ENCODE peak calls at places on chromosomes 16 and 17, in eight cellular contexts. One of them, this sample, is unnamed.

GRCh38 chr16:72201387-72201786 is 29.4 kb upstream of the PMFBP1 start:
- DNase-seq in GM23248: no peak
- DNase-seq in NCI-H1105 treated with DMSO at 0.1 percent for 48 hours: no peak
- DNase-seq in stimulated activated CD8-positive, alpha-beta memory T cell treated with anti-CD3 and anti-CD28 coated beads, Interleukin-2, amount 100 ng/mL, for 48 hours: no peak
- DNase-seq in Calu3: no peak
- DNase-seq in activated T-helper 1 cell treated with anti-CD3 and anti-CD28 coated beads, Interleukin-12 subunit alpha, Interleukin-12 subunit beta, Interleukin-2, Interleukin-4 antibody, amounts not matched to agents 30 ng/mL and 10 ng/mL and 1 ng/mL, durations not matched to agents 14 hours and 24 hours and 36 hours: no peak
- DNase-seq in NCI-H1092: no peak
- DNase-seq in posterior vena cava: no peak
- DNase-seq in this sample: no peak

GRCh38 chr17:12277827-12278226 is 257.1 kb downstream of the MAP2K4 start:
- DNase-seq in GM23248: no peak
- DNase-seq in NCI-H1092: no peak
- DNase-seq in activated T-helper 1 cell treated with anti-CD3 and anti-CD28 coated beads, Interleukin-12 subunit alpha, Interleukin-12 subunit beta, Interleukin-2, Interleukin-4 antibody, amounts not matched to agents 30 ng/mL and 10 ng/mL and 1 ng/mL, durations not matched to agents 14 hours and 24 hours and 36 hours: no peak
- DNase-seq in posterior vena cava: no peak
- DNase-seq in stimulated activated CD8-positive, alpha-beta memory T cell treated with anti-CD3 and anti-CD28 coated beads, Interleukin-2, amount 100 ng/mL, for 48 hours: no peak
- DNase-seq in Calu3: no peak
- DNase-seq in NCI-H1105 treated with DMSO at 0.1 percent for 48 hours: no peak
- DNase-seq in this sample: no peak

GRCh38 chr17:38341035-38341721 is 2.6 kb downstream of the GPR179 start:
- DNase-seq in NCI-H1105 treated with DMSO at 0.1 percent for 48 hours: peak
- DNase-seq in NCI-H1092: peak
- DNase-seq in posterior vena cava: no peak
- DNase-seq in activated T-helper 1 cell treated with anti-CD3 and anti-CD28 coated beads, Interleukin-12 subunit alpha, Interleukin-12 subunit beta, Interleukin-2, Interleukin-4 antibody, amounts not matched to agents 30 ng/mL and 10 ng/mL and 1 ng/mL, durations not matched to agents 14 hours and 24 hours and 36 hours: no peak
- DNase-seq in stimulated activated CD8-positive, alpha-beta memory T cell treated with anti-CD3 and anti-CD28 coated beads, Interleukin-2, amount 100 ng/mL, for 48 hours: no peak
- DNase-seq in Calu3: peak
- DNase-seq in GM23248: peak
- DNase-seq in this sample: no peak

GRCh38 chr16:15898654-15899053 is 10.3 kb upstream of the CEP20 start:
- DNase-seq in NCI-H1105 treated with DMSO at 0.1 percent for 48 hours: no peak
- DNase-seq in Calu3: no peak
- DNase-seq in NCI-H1092: no peak
- DNase-seq in posterior vena cava: no peak
- DNase-seq in activated T-helper 1 cell treated with anti-CD3 and anti-CD28 coated beads, Interleukin-12 subunit alpha, Interleukin-12 subunit beta, Interleukin-2, Interleukin-4 antibody, amounts not matched to agents 30 ng/mL and 10 ng/mL and 1 ng/mL, durations not matched to agents 14 hours and 24 hours and 36 hours: no peak
- DNase-seq in stimulated activated CD8-positive, alpha-beta memory T cell treated with anti-CD3 and anti-CD28 coated beads, Interleukin-2, amount 100 ng/mL, for 48 hours: no peak
- DNase-seq in GM23248: no peak
- DNase-seq in this sample: no peak

GRCh38 chr16:35692824-35693223 is 2233.4 kb downstream of the TP53TG3F start:
- DNase-seq in Calu3: no peak
- DNase-seq in activated T-helper 1 cell treated with anti-CD3 and anti-CD28 coated beads, Interleukin-12 subunit alpha, Interleukin-12 subunit beta, Interleukin-2, Interleukin-4 antibody, amounts not matched to agents 30 ng/mL and 10 ng/mL and 1 ng/mL, durations not matched to agents 14 hours and 24 hours and 36 hours: no peak
- DNase-seq in GM23248: no peak
- DNase-seq in NCI-H1105 treated with DMSO at 0.1 percent for 48 hours: no peak
- DNase-seq in stimulated activated CD8-positive, alpha-beta memory T cell treated with anti-CD3 and anti-CD28 coated beads, Interleukin-2, amount 100 ng/mL, for 48 hours: no peak
- DNase-seq in NCI-H1092: no peak
- DNase-seq in posterior vena cava: no peak
- DNase-seq in this sample: no peak

GRCh38 chr17:40915199-40915661 is 22.2 kb downstream of the KRT23 start:
- DNase-seq in Calu3: no peak
- DNase-seq in NCI-H1105 treated with DMSO at 0.1 percent for 48 hours: no peak
- DNase-seq in stimulated activated CD8-positive, alpha-beta memory T cell treated with anti-CD3 and anti-CD28 coated beads, Interleukin-2, amount 100 ng/mL, for 48 hours: no peak
- DNase-seq in GM23248: peak
- DNase-seq in NCI-H1092: no peak
- DNase-seq in posterior vena cava: no peak
- DNase-seq in activated T-helper 1 cell treated with anti-CD3 and anti-CD28 coated beads, Interleukin-12 subunit alpha, Interleukin-12 subunit beta, Interleukin-2, Interleukin-4 antibody, amounts not matched to agents 30 ng/mL and 10 ng/mL and 1 ng/mL, durations not matched to agents 14 hours and 24 hours and 36 hours: no peak
- DNase-seq in this sample: no peak

GRCh38 chr17:61411114-61411943 is 11.7 kb downstream of the TBX2 start:
- DNase-seq in GM23248: peak
- DNase-seq in Calu3: peak
- DNase-seq in NCI-H1092: no peak
- DNase-seq in posterior vena cava: peak
- DNase-seq in activated T-helper 1 cell treated with anti-CD3 and anti-CD28 coated beads, Interleukin-12 subunit alpha, Interleukin-12 subunit beta, Interleukin-2, Interleukin-4 antibody, amounts not matched to agents 30 ng/mL and 10 ng/mL and 1 ng/mL, durations not matched to agents 14 hours and 24 hours and 36 hours: no peak
- DNase-seq in stimulated activated CD8-positive, alpha-beta memory T cell treated with anti-CD3 and anti-CD28 coated beads, Interleukin-2, amount 100 ng/mL, for 48 hours: no peak
- DNase-seq in NCI-H1105 treated with DMSO at 0.1 percent for 48 hours: no peak
- DNase-seq in this sample: peak

GRCh38 chr16:74577882-74578366 is 29.0 kb downstream of the GLG1 start:
- DNase-seq in activated T-helper 1 cell treated with anti-CD3 and anti-CD28 coated beads, Interleukin-12 subunit alpha, Interleukin-12 subunit beta, Interleukin-2, Interleukin-4 antibody, amounts not matched to agents 30 ng/mL and 10 ng/mL and 1 ng/mL, durations not matched to agents 14 hours and 24 hours and 36 hours: no peak
- DNase-seq in posterior vena cava: no peak
- DNase-seq in stimulated activated CD8-positive, alpha-beta memory T cell treated with anti-CD3 and anti-CD28 coated beads, Interleukin-2, amount 100 ng/mL, for 48 hours: no peak
- DNase-seq in GM23248: peak
- DNase-seq in NCI-H1105 treated with DMSO at 0.1 percent for 48 hours: no peak
- DNase-seq in NCI-H1092: no peak
- DNase-seq in Calu3: no peak
- DNase-seq in this sample: no peak

GRCh38 chr16:8670014-8670560 is 4.3 kb upstream of the ABAT start:
- DNase-seq in Calu3: no peak
- DNase-seq in posterior vena cava: no peak
- DNase-seq in stimulated activated CD8-positive, alpha-beta memory T cell treated with anti-CD3 and anti-CD28 coated beads, Interleukin-2, amount 100 ng/mL, for 48 hours: no peak
- DNase-seq in NCI-H1092: no peak
- DNase-seq in activated T-helper 1 cell treated with anti-CD3 and anti-CD28 coated beads, Interleukin-12 subunit alpha, Interleukin-12 subunit beta, Interleukin-2, Interleukin-4 antibody, amounts not matched to agents 30 ng/mL and 10 ng/mL and 1 ng/mL, durations not matched to agents 14 hours and 24 hours and 36 hours: no peak
- DNase-seq in NCI-H1105 treated with DMSO at 0.1 percent for 48 hours: no peak
- DNase-seq in GM23248: no peak
- DNase-seq in this sample: no peak

GRCh38 chr17:28133562-28133970 is 91.1 kb downstream of the NLK start:
- DNase-seq in posterior vena cava: no peak
- DNase-seq in activated T-helper 1 cell treated with anti-CD3 and anti-CD28 coated beads, Interleukin-12 subunit alpha, Interleukin-12 subunit beta, Interleukin-2, Interleukin-4 antibody, amounts not matched to agents 30 ng/mL and 10 ng/mL and 1 ng/mL, durations not matched to agents 14 hours and 24 hours and 36 hours: no peak
- DNase-seq in GM23248: peak
- DNase-seq in Calu3: no peak
- DNase-seq in NCI-H1092: no peak
- DNase-seq in NCI-H1105 treated with DMSO at 0.1 percent for 48 hours: no peak
- DNase-seq in stimulated activated CD8-positive, alpha-beta memory T cell treated with anti-CD3 and anti-CD28 coated beads, Interleukin-2, amount 100 ng/mL, for 48 hours: no peak
- DNase-seq in this sample: no peak